ENCODE peak calls at places on chromosomes 3 and 15, in ten cellular contexts. One of them, this sample, is unnamed.

GRCh38 chr3:49926117-49926728 is 3.4 kb downstream of the MON1A start:
- DNase-seq in transverse colon: no peak
- DNase-seq in tibial nerve: no peak
- DNase-seq in stomach: no peak
- DNase-seq in A549: no peak
- DNase-seq in H1: no peak
- DNase-seq in ovary: peak; percentile 0
- DNase-seq in HepG2: no peak
- DNase-seq in sigmoid colon: no peak
- DNase-seq in suprapubic skin: no peak
- DNase-seq in this sample: no peak

GRCh38 chr3:197305854-197306253 is 7.4 kb upstream of the DLG1 start:
- DNase-seq in transverse colon: no peak
- DNase-seq in tibial nerve: no peak
- DNase-seq in stomach: no peak
- DNase-seq in A549: no peak
- DNase-seq in H1: no peak
- DNase-seq in ovary: no peak
- DNase-seq in HepG2: no peak
- DNase-seq in sigmoid colon: no peak
- DNase-seq in suprapubic skin: no peak
- DNase-seq in this sample: no peak

GRCh38 chr3:32274306-32274705 is 35.8 kb downstream of the CMTM8 start:
- DNase-seq in transverse colon: no peak
- DNase-seq in tibial nerve: no peak
- DNase-seq in stomach: no peak
- DNase-seq in A549: no peak
- DNase-seq in H1: no peak
- DNase-seq in ovary: no peak
- DNase-seq in HepG2: no peak
- DNase-seq in sigmoid colon: no peak
- DNase-seq in suprapubic skin: no peak
- DNase-seq in this sample: no peak

GRCh38 chr3:125401402-125401801 is 26.3 kb upstream of the ZNF148 start:
- DNase-seq in transverse colon: no peak
- DNase-seq in tibial nerve: no peak
- DNase-seq in stomach: no peak
- DNase-seq in A549: no peak
- DNase-seq in H1: no peak
- DNase-seq in ovary: no peak
- DNase-seq in HepG2: peak; percentile 49
- DNase-seq in sigmoid colon: no peak
- DNase-seq in suprapubic skin: no peak
- DNase-seq in this sample: no peak

GRCh38 chr3:111315911-111316310 is 226.1 kb upstream of the CD96 start:
- DNase-seq in transverse colon: no peak
- DNase-seq in tibial nerve: no peak
- DNase-seq in stomach: no peak
- DNase-seq in A549: no peak
- DNase-seq in H1: no peak
- DNase-seq in ovary: no peak
- DNase-seq in HepG2: no peak
- DNase-seq in sigmoid colon: no peak
- DNase-seq in suprapubic skin: no peak
- DNase-seq in this sample: no peak

GRCh38 chr15:72944565-72944964 is 107.7 kb upstream of the NEO1 start:
- DNase-seq in transverse colon: no peak
- DNase-seq in tibial nerve: no peak
- DNase-seq in stomach: no peak
- DNase-seq in A549: no peak
- DNase-seq in H1: no peak
- DNase-seq in ovary: no peak
- DNase-seq in HepG2: no peak
- DNase-seq in sigmoid colon: no peak
- DNase-seq in suprapubic skin: no peak
- DNase-seq in this sample: no peak

GRCh38 chr3:175426805-175427204 is 567.7 kb downstream of the NAALADL2 start:
- DNase-seq in transverse colon: no peak
- DNase-seq in tibial nerve: no peak
- DNase-seq in stomach: no peak
- DNase-seq in A549: no peak
- DNase-seq in H1: no peak
- DNase-seq in ovary: no peak
- DNase-seq in HepG2: no peak
- DNase-seq in sigmoid colon: no peak
- DNase-seq in suprapubic skin: no peak
- DNase-seq in this sample: no peak

GRCh38 chr3:45227131-45227819 is 1.2 kb upstream of the TMEM158 start:
- DNase-seq in transverse colon: no peak
- DNase-seq in tibial nerve: no peak
- DNase-seq in stomach: no peak
- DNase-seq in A549: no peak
- DNase-seq in H1: no peak
- DNase-seq in ovary: no peak
- DNase-seq in HepG2: no peak
- DNase-seq in sigmoid colon: no peak
- DNase-seq in suprapubic skin: no peak
- DNase-seq in this sample: no peak

GRCh38 chr3:109059289-109059688 is 58.6 kb downstream of the MORC1 start:
- DNase-seq in transverse colon: no peak
- DNase-seq in tibial nerve: no peak
- DNase-seq in stomach: no peak
- DNase-seq in A549: no peak
- DNase-seq in H1: no peak
- DNase-seq in ovary: no peak
- DNase-seq in HepG2: no peak
- DNase-seq in sigmoid colon: no peak
- DNase-seq in suprapubic skin: no peak
- DNase-seq in this sample: no peak

GRCh38 chr15:41581110-41581509 is 22.1 kb downstream of the TYRO3 start:
- DNase-seq in transverse colon: no peak
- DNase-seq in tibial nerve: no peak
- DNase-seq in stomach: no peak
- DNase-seq in A549: no peak
- DNase-seq in H1: no peak
- DNase-seq in ovary: no peak
- DNase-seq in HepG2: no peak
- DNase-seq in sigmoid colon: no peak
- DNase-seq in suprapubic skin: no peak
- DNase-seq in this sample: no peak

GRCh38 chr15:49530106-49530505 is 90.5 kb downstream of the FAM227B start:
- DNase-seq in transverse colon: no peak
- DNase-seq in tibial nerve: no peak
- DNase-seq in stomach: no peak
- DNase-seq in A549: no peak
- DNase-seq in H1: no peak
- DNase-seq in ovary: no peak
- DNase-seq in HepG2: peak; percentile 3
- DNase-seq in sigmoid colon: no peak
- DNase-seq in suprapubic skin: no peak
- DNase-seq in this sample: no peak

GRCh38 chr3:128473737-128474136 is 7.0 kb upstream of the DNAJB8 start:
- DNase-seq in transverse colon: no peak
- DNase-seq in tibial nerve: no peak
- DNase-seq in stomach: no peak
- DNase-seq in A549: no peak
- DNase-seq in H1: no peak
- DNase-seq in ovary: no peak
- DNase-seq in HepG2: no peak
- DNase-seq in sigmoid colon: no peak
- DNase-seq in suprapubic skin: no peak
- DNase-seq in this sample: no peak

GRCh38 chr15:69795601-69796000 is 302.1 kb downstream of the TLE3 start:
- DNase-seq in transverse colon: no peak
- DNase-seq in tibial nerve: no peak
- DNase-seq in stomach: no peak
- DNase-seq in A549: no peak
- DNase-seq in H1: no peak
- DNase-seq in ovary: no peak
- DNase-seq in HepG2: no peak
- DNase-seq in sigmoid colon: no peak
- DNase-seq in suprapubic skin: no peak
- DNase-seq in this sample: no peak

GRCh38 chr3:45555666-45556065 is 38.9 kb upstream of the LIMD1 start:
- DNase-seq in transverse colon: no peak
- DNase-seq in tibial nerve: no peak
- DNase-seq in stomach: no peak
- DNase-seq in A549: no peak
- DNase-seq in H1: no peak
- DNase-seq in ovary: no peak
- DNase-seq in HepG2: no peak
- DNase-seq in sigmoid colon: peak; percentile 51
- DNase-seq in suprapubic skin: no peak
- DNase-seq in this sample: no peak

GRCh38 chr3:126153695-126154360 is 26.6 kb downstream of the ALDH1L1 start:
- DNase-seq in transverse colon: no peak
- DNase-seq in tibial nerve: no peak
- DNase-seq in stomach: no peak
- DNase-seq in A549: no peak
- DNase-seq in H1: no peak
- DNase-seq in ovary: no peak
- DNase-seq in HepG2: no peak
- DNase-seq in sigmoid colon: peak; percentile 46
- DNase-seq in suprapubic skin: no peak
- DNase-seq in this sample: peak; percentile 89

GRCh38 chr3:186693843-186694242 is 23.3 kb upstream of the KNG1 start:
- DNase-seq in transverse colon: no peak
- DNase-seq in tibial nerve: no peak
- DNase-seq in stomach: no peak
- DNase-seq in A549: no peak
- DNase-seq in H1: no peak
- DNase-seq in ovary: no peak
- DNase-seq in HepG2: no peak
- DNase-seq in sigmoid colon: no peak
- DNase-seq in suprapubic skin: no peak
- DNase-seq in this sample: no peak

GRCh38 chr15:92930776-92931175 is 30.7 kb downstream of the CHD2 start:
- DNase-seq in transverse colon: no peak
- DNase-seq in tibial nerve: no peak
- DNase-seq in stomach: no peak
- DNase-seq in A549: no peak
- DNase-seq in H1: no peak
- DNase-seq in ovary: no peak
- DNase-seq in HepG2: no peak
- DNase-seq in sigmoid colon: no peak
- DNase-seq in suprapubic skin: no peak
- DNase-seq in this sample: no peak

GRCh38 chr3:99868438-99868723 is 50.7 kb downstream of the CMSS1 start:
- DNase-seq in transverse colon: no peak
- DNase-seq in tibial nerve: no peak
- DNase-seq in stomach: no peak
- DNase-seq in A549: no peak
- DNase-seq in H1: no peak
- DNase-seq in ovary: no peak
- DNase-seq in HepG2: no peak
- DNase-seq in sigmoid colon: no peak
- DNase-seq in suprapubic skin: no peak
- DNase-seq in this sample: no peak

GRCh38 chr3:188673509-188674239 is 498.1 kb upstream of the TPRG1 start:
- DNase-seq in transverse colon: no peak
- DNase-seq in tibial nerve: no peak
- DNase-seq in stomach: no peak
- DNase-seq in A549: no peak
- DNase-seq in H1: no peak
- DNase-seq in ovary: no peak
- DNase-seq in HepG2: no peak
- DNase-seq in sigmoid colon: no peak
- DNase-seq in suprapubic skin: no peak
- DNase-seq in this sample: no peak

DNA sequence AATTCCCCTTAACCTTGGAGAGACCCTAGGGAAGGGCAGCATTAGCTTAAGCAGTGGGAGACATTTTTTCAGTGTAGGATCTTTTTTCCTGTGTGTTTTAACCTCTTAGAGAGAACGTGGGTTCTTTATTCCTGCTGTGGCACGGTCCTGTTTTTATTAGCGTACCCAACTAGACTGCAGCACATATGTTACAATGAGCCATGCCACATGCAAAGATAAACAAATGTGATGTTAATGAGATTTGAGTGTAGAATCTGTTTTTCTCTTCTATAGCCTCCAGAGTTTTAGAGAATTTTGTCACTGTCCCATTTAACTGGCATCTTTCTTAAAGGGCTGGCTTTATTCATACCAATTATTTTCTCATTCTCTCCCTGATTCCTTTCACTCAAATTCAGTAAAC is 347.5 kb downstream of the CNTN4 start:
- DNase-seq in transverse colon: no peak
- DNase-seq in tibial nerve: no peak
- DNase-seq in stomach: no peak
- DNase-seq in A549: no peak
- DNase-seq in H1: no peak
- DNase-seq in ovary: no peak
- DNase-seq in HepG2: no peak
- DNase-seq in sigmoid colon: no peak
- DNase-seq in suprapubic skin: no peak
- DNase-seq in this sample: no peak
- TF ChIP-seq EP300 in transverse colon: no peak
- TF ChIP-seq EP300 in tibial nerve: no peak
- TF ChIP-seq EP300 in stomach: no peak
- TF ChIP-seq EP300 in A549: no peak
- TF ChIP-seq EP300 in H1: no peak
- TF ChIP-seq EP300 in ovary: no peak
- TF ChIP-seq EP300 in HepG2: no peak
- TF ChIP-seq EP300 in sigmoid colon: no peak
- TF ChIP-seq EP300 in suprapubic skin: no peak
- TF ChIP-seq EP300 in this sample: no peak

GRCh38 chr3:11335056-11335608 is 62.9 kb downstream of the ATG7 start:
- DNase-seq in transverse colon: no peak
- DNase-seq in tibial nerve: peak; percentile 77
- DNase-seq in stomach: no peak
- DNase-seq in A549: peak; percentile 55
- DNase-seq in H1: no peak
- DNase-seq in ovary: no peak
- DNase-seq in HepG2: peak; percentile 48
- DNase-seq in sigmoid colon: no peak
- DNase-seq in suprapubic skin: no peak
- DNase-seq in this sample: no peak
- TF ChIP-seq EP300 in transverse colon: no peak
- TF ChIP-seq EP300 in tibial nerve: no peak
- TF ChIP-seq EP300 in stomach: no peak
- TF ChIP-seq EP300 in A549: no peak
- TF ChIP-seq EP300 in H1: no peak
- TF ChIP-seq EP300 in ovary: no peak
- TF ChIP-seq EP300 in HepG2: no peak
- TF ChIP-seq EP300 in sigmoid colon: no peak
- TF ChIP-seq EP300 in suprapubic skin: no peak
- TF ChIP-seq EP300 in this sample: no peak

GRCh38 chr3:182058488-182058887 is 346.8 kb downstream of the SOX2 start:
- DNase-seq in transverse colon: no peak
- DNase-seq in tibial nerve: no peak
- DNase-seq in stomach: peak; percentile 42
- DNase-seq in A549: no peak
- DNase-seq in H1: no peak
- DNase-seq in ovary: no peak
- DNase-seq in HepG2: no peak
- DNase-seq in sigmoid colon: no peak
- DNase-seq in suprapubic skin: no peak
- DNase-seq in this sample: no peak
- TF ChIP-seq EP300 in transverse colon: no peak
- TF ChIP-seq EP300 in tibial nerve: no peak
- TF ChIP-seq EP300 in stomach: no peak
- TF ChIP-seq EP300 in A549: no peak
- TF ChIP-seq EP300 in H1: no peak
- TF ChIP-seq EP300 in ovary: no peak
- TF ChIP-seq EP300 in HepG2: no peak
- TF ChIP-seq EP300 in sigmoid colon: no peak
- TF ChIP-seq EP300 in suprapubic skin: no peak
- TF ChIP-seq EP300 in this sample: no peak

GRCh38 chr3:150469931-150470740 is 62.0 kb downstream of the TSC22D2 start:
- DNase-seq in transverse colon: peak; percentile 19
- DNase-seq in tibial nerve: no peak
- DNase-seq in stomach: no peak
- DNase-seq in A549: no peak
- DNase-seq in H1: no peak
- DNase-seq in ovary: no peak
- DNase-seq in HepG2: no peak
- DNase-seq in sigmoid colon: no peak
- DNase-seq in suprapubic skin: no peak
- DNase-seq in this sample: no peak
- TF ChIP-seq EP300 in transverse colon: no peak
- TF ChIP-seq EP300 in tibial nerve: no peak
- TF ChIP-seq EP300 in stomach: no peak
- TF ChIP-seq EP300 in A549: no peak
- TF ChIP-seq EP300 in H1: no peak
- TF ChIP-seq EP300 in ovary: no peak
- TF ChIP-seq EP300 in HepG2: no peak
- TF ChIP-seq EP300 in sigmoid colon: no peak
- TF ChIP-seq EP300 in suprapubic skin: no peak
- TF ChIP-seq EP300 in this sample: no peak

This sample was measured in esophagus muscularis mucosa.